ENCODE peak calls at places on chromosomes 11 and 22, in eight cellular contexts. V, Z, C, P, D, N, M and K are unnamed samples. For H3K27me3, the result is how much of the 10 kb centered on the place peaks cover.

GRCh38 chr22:26485013-26485412 is 1.3 kb downstream of the SRRD start:
- DNase-seq in V (no peak), Z (no peak), C (no peak), P (no peak), D (peak), N (no peak), M (no peak), K (no peak)

GRCh38 chr22:49930596-49931412 is 12.4 kb downstream of the CRELD2 start:
- DNase-seq in V (peak), Z (peak), C (peak), P (peak), D (peak), N (peak), M (peak), K (peak)

GRCh38 chr11:76744186-76745058 is 38.7 kb upstream of the TSKU start:
- DNase-seq in V (peak), Z (peak), C (no peak), P (no peak), D (peak), N (no peak), M (peak), K (no peak)

GRCh38 chr11:110196241-110196754 is 100.1 kb downstream of the RDX start:
- DNase-seq in V (no peak), Z (peak), C (no peak), P (no peak), D (peak), N (peak), M (no peak), K (no peak)

GRCh38 chr11:91871791-91872190 is 352.8 kb upstream of the FAT3 start:
- DNase-seq in V (no peak), Z (no peak), C (no peak), P (no peak), D (no peak), N (no peak), M (no peak), K (no peak)

GRCh38 chr22:27139935-27140493 is 482.6 kb downstream of the MIAT start:
- DNase-seq in V (no peak), Z (peak), C (peak), P (no peak), D (peak), N (peak), M (peak), K (no peak)

GRCh38 chr22:36327922-36328551 is 59.7 kb downstream of the MYH9 start:
- DNase-seq in V (no peak), Z (peak), C (no peak), P (no peak), D (peak), N (peak), M (peak), K (no peak)

GRCh38 chr22:37064553-37064952 is 13.0 kb downstream of the KCTD17 start:
- DNase-seq in V (no peak), Z (no peak), C (no peak), P (no peak), D (no peak), N (no peak), M (no peak), K (no peak)

GRCh38 chr11:15716550-15716949 is 601.8 kb downstream of the INSC start:
- DNase-seq in V (peak), Z (peak), C (no peak), P (no peak), D (no peak), N (peak), M (no peak), K (no peak)

GRCh38 chr11:65538232-65538914 is 13.5 kb downstream of the SCYL1 start:
- DNase-seq in V (no peak), Z (no peak), C (peak), P (no peak), D (peak), N (no peak), M (no peak), K (no peak)

GRCh38 chr11:125923012-125923579 is 18.8 kb downstream of the DDX25 start:
- DNase-seq in V (no peak), Z (peak), C (peak), P (peak), D (peak), N (peak), M (peak), K (peak)

GRCh38 chr22:50691521-50691920 is 18.9 kb downstream of the SHANK3 start:
- DNase-seq in V (no peak), Z (peak), C (no peak), P (peak), D (peak), N (peak), M (peak), K (peak)

GRCh38 chr22:50218996-50219727 is 18.4 kb downstream of the SELENOO start:
- DNase-seq in V (peak), Z (peak), C (peak), P (peak), D (peak), N (peak), M (peak), K (peak)

GRCh38 chr11:64925536-64926449 is 1.3 kb downstream of the PPP2R5B start:
- DNase-seq in V (peak), Z (no peak), C (peak), P (no peak), D (no peak), N (no peak), M (no peak), K (no peak)

GRCh38 chr11:12864316-12865156 is 144.6 kb upstream of the RASSF10 start:
- DNase-seq in V (no peak), Z (peak), C (no peak), P (no peak), D (peak), N (peak), M (no peak), K (no peak)

GRCh38 chr11:17498058-17498457 is 21.4 kb upstream of the ABCC8 start:
- DNase-seq in V (no peak), Z (no peak), C (no peak), P (no peak), D (no peak), N (no peak), M (no peak), K (no peak)

GRCh38 chr11:71293961-71294782 is 41.8 kb upstream of the SHANK2 start:
- DNase-seq in V (no peak), Z (no peak), C (no peak), P (no peak), D (no peak), N (no peak), M (no peak), K (no peak)

GRCh38 chr22:17726561-17727243 is 47.6 kb downstream of the BID start:
- DNase-seq in V (no peak), Z (peak), C (no peak), P (no peak), D (peak), N (no peak), M (no peak), K (no peak)

GRCh38 chr11:102830328-102830727 is 13.1 kb downstream of the MMP3 start:
- DNase-seq in V (no peak), Z (peak), C (no peak), P (no peak), D (peak), N (no peak), M (no peak), K (no peak)

GRCh38 chr11:2813141-2813908 is 72.2 kb downstream of the CDKN1C start:
- DNase-seq in V (peak), Z (peak), C (no peak), P (no peak), D (no peak), N (peak), M (no peak), K (no peak)

GRCh38 chr11:3824714-3825472 is 15.9 kb downstream of the RHOG start:
- DNase-seq in V (peak), Z (no peak), C (no peak), P (peak), D (peak), N (peak), M (peak), K (peak)

GRCh38 chr11:27329867-27330632 is 33.0 kb downstream of the CCDC34 start:
- DNase-seq in V (no peak), Z (no peak), C (no peak), P (no peak), D (no peak), N (no peak), M (no peak), K (no peak)

GRCh38 chr11:76210920-76211851 is 4.9 kb upstream of the WNT11 start:
- DNase-seq in V (peak), Z (no peak), C (no peak), P (no peak), D (no peak), N (no peak), M (no peak), K (no peak)

GRCh38 chr11:112793416-112793815 is 167.8 kb upstream of the NCAM1 start:
- DNase-seq in V (no peak), Z (no peak), C (no peak), P (no peak), D (no peak), N (no peak), M (no peak), K (no peak)

GRCh38 chr11:112786886-112787530 is 174.2 kb upstream of the NCAM1 start:
- DNase-seq in V (no peak), Z (no peak), C (no peak), P (no peak), D (no peak), N (no peak), M (no peak), K (no peak)

GRCh38 chr11:112789481-112789880 is 171.7 kb upstream of the NCAM1 start:
- DNase-seq in V (no peak), Z (no peak), C (no peak), P (no peak), D (no peak), N (no peak), M (no peak), K (no peak)

GRCh38 chr11:112794321-112794720 is 166.9 kb upstream of the NCAM1 start:
- DNase-seq in V (no peak), Z (no peak), C (no peak), P (no peak), D (peak), N (no peak), M (no peak), K (no peak)

DNA sequence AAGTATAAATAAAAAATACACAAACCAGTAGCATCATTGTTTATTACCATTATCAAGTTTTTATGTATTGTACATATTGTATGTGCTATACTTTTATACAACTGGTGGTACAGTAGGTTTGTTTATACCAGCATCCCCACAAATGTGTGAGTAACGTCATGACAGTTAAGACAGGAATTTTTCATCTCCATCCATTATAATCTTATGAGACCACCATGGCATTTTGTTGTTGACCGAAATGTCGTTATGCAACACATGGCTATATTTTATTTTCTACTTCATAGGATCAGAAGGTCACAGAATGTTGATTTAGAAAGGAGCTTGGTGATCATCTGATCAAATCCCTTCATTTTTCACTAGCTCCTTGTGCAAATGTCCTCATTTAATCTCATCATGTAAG is 170.9 kb upstream of the NCAM1 start:
- DNase-seq in V (no peak), Z (no peak), C (no peak), P (no peak), D (no peak), N (no peak), M (no peak), K (no peak)
- H3K27me3 ChIP-seq in V (under half), Z (under half), C (under half), P (under half), D (under half), N (under half), M (under half), K (under half)

GRCh38 chr11:133968300-133968699 is 11.5 kb upstream of the IGSF9B start:
- DNase-seq in V (no peak), Z (no peak), C (no peak), P (no peak), D (no peak), N (no peak), M (no peak), K (no peak)

GRCh38 chr11:133967599-133968238 is 11.0 kb upstream of the IGSF9B start:
- DNase-seq in V (no peak), Z (no peak), C (no peak), P (no peak), D (no peak), N (no peak), M (no peak), K (no peak)

GRCh38 chr11:133964946-133965632 is 8.3 kb upstream of the IGSF9B start:
- DNase-seq in V (no peak), Z (no peak), C (no peak), P (no peak), D (peak), N (peak), M (peak), K (no peak)

GRCh38 chr11:133966147-133966546 is 9.4 kb upstream of the IGSF9B start:
- DNase-seq in V (no peak), Z (no peak), C (no peak), P (no peak), D (no peak), N (no peak), M (no peak), K (no peak)

GRCh38 chr11:133966924-133967598 is 10.3 kb upstream of the IGSF9B start:
- DNase-seq in V (peak), Z (no peak), C (peak), P (no peak), D (peak), N (peak), M (no peak), K (peak)
- H3K4me3 ChIP-seq in V (peak), Z (no peak), C (no peak), P (no peak), D (no peak), N (no peak), M (no peak), K (peak)

GRCh38 chr11:122354029-122354697 is 238.1 kb upstream of the BLID start:
- DNase-seq in V (no peak), Z (no peak), C (no peak), P (no peak), D (peak), N (peak), M (no peak), K (no peak)
- H3K27ac ChIP-seq in V (no peak), Z (no peak), C (no peak), P (no peak), D (no peak), N (no peak), M (peak), K (no peak)

DNA sequence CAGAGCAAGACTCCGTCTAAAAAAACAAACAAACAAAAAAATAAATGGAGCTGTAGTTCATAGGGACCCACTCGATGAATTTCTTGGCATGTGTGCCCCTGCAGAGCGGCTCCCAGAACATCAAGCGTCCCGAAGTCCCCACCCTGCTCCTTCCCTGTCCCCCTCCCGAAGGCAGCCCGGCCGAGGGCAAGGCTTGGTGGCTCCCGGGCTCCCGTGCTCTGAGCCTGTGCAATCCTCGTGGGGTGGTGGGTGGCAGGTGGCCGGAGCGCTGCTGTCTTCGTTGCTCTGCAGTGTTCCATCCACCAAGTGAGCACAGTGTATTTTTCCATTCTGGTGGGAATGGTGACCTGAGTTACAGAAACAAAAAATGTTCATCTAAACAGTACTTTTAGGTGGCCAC is 33.5 kb upstream of the GAL start:
- DNase-seq in V (no peak), Z (no peak), C (no peak), P (no peak), D (no peak), N (no peak), M (no peak), K (no peak)
- H3K27me3 ChIP-seq in V (under half), Z (under half), C (under half), P (under half), D (under half), N (under half), M (under half), K (under half)

DNA sequence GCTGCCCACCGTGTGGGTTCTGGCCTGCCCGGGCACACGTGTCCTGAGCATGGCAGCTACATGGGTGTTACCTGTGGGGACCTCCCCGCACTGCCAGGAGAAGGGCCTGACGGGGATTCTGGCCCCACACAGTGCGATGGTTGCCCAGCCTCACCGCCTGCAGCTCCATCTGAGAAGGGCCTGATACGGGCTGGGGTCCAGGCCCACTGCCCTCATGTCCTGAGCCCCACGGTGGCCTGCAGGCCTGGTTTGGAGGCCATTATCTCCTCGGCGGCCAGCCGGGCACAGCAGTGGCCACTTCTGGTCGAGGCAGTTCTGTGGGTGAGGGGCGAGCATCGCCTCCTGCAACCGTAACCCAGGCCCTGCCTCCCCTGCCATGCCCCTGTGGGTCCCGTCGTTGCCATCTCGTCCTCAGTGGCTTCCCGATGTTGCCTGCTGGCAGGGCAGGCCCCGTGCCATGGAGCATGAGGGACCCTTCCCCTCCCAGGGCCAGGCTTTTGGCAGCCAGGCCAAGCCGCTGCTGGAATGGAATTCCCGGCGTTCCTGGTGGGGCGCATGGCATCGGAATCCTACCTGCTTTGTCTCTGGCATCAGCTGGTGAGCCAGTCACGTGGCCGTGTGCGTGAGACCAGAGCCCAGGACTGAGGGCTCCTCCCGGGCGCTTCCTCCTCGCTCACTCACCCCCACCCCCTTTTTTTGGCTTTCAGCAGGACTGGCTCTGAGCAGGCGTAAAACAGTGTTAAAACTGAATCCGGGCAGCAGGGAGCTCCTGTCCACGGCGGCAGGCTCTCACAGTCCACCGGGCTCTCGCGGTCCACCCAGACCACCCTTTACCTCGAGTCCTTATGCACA is 71.9 kb upstream of the PPARA start:
- DNase-seq in V (peak), Z (no peak), C (peak), P (peak), D (peak), N (no peak), M (peak), K (no peak)
- H3K4me3 ChIP-seq in V (peak), Z (no peak), C (peak), P (peak), D (peak), N (no peak), M (peak), K (no peak)

GRCh38 chr22:32354360-32355351 is 3.0 kb upstream of the RFPL3 start:
- DNase-seq in V (no peak), Z (peak), C (no peak), P (no peak), D (peak), N (peak), M (no peak), K (no peak)
- H3K27ac ChIP-seq in V (no peak), Z (no peak), C (no peak), P (no peak), D (no peak), N (no peak), M (no peak), K (no peak)

DNA sequence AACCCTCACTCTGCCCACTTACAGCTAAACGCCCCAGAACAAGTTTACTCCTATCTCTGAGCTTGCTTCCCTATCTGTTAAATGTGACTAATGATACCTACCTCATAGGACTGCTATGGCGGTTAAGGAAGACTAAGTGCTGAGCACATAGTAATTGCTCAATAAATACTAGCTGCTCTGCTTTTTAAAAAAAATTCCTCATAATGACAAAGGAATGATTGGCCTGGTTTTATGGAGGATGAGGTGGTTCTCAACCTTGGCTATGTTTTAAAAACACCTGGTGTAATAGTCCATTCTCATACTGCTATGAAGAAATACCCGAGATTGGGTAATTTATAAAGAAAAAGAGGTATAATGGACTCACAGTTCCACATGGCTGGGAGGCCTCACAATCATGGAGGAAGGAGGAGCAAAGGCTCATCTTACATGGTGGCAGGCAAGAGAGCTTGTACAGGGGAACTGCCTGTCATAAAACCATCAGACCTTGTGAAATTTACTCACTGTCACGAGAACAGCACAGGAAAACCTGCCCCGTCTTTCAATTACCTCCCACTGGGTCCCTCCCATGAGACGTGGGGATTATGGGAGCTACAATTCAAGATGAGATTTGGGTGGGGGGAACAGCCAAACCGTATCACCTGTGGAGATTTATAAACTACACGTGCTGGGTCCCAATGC is 127.2 kb upstream of the SYT13 start:
- DNase-seq in V (no peak), Z (no peak), C (no peak), P (no peak), D (peak), N (no peak), M (no peak), K (no peak)
- H3K27me3 ChIP-seq in V (under half), Z (under half), C (under half), P (under half), D (under half), N (under half), M (under half), K (under half)

GRCh38 chr22:25110846-25111578 is 88.6 kb upstream of the CRYBB3 start:
- DNase-seq in V (peak), Z (peak), C (peak), P (peak), D (peak), N (peak), M (peak), K (peak)
- H3K4me3 ChIP-seq in V (peak), Z (peak), C (peak), P (peak), D (peak), N (peak), M (peak), K (peak)

DNA sequence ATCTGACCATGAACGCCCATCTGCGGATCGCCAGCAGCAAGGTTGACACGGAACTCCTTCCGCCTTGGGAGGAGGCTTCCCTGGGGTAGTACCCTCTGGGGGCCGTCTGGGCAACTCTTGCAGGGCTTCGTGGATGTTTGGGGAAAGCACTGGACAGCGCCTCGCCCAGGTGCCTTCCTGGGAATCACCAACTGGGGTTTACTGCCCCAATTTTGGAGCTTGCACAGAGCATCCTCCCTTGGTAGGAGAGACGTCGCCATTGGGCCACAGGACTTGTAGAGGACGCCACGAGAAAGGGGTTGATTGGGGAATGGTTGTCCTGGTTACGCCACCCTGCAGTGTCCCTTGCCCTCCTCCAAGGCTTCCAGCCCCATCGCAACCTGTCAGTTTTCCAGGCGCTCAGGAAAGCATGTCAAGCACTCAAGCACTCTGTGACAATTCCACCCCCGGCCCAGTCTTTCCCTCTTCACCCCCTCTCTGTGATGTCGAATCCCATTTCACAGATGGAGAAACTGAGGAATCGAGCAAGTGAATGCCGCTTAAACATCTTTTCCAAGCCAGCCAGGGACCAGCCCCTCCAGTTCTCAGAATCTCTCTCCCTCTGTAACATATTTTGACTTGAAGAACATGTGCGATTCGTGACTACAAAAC is 893 bp upstream of the PRDM11 start:
- DNase-seq in V (no peak), Z (peak), C (no peak), P (peak), D (peak), N (peak), M (no peak), K (no peak)
- H3K27ac ChIP-seq in V (peak), Z (peak), C (peak), P (no peak), D (peak), N (peak), M (peak), K (no peak)